ENCODE peak calls at places on chromosomes 4 and X, in nine cellular contexts. L, E, O, J, M, I, V, X and P are unnamed samples.

GRCh38 chr4:55866973-55867574 is 13.6 kb downstream of the EXOC1 start:
- DNase-seq in L (no peak), E (no peak), O (no peak), J (peak), M (peak), I (peak), V (peak), X (no peak), P (no peak)

GRCh38 chr4:153909672-153910071 is 120.8 kb upstream of the SFRP2 start:
- DNase-seq in L (no peak), E (no peak), O (no peak), J (no peak), M (no peak), I (no peak), V (no peak), X (no peak), P (no peak)

GRCh38 chrX:20514358-20514757 is 247.6 kb upstream of the RPS6KA3 start:
- DNase-seq in L (no peak), E (no peak), O (no peak), J (peak), M (peak), I (no peak), V (no peak), X (no peak), P (no peak)

GRCh38 chr4:155530857-155531256 is 135.8 kb upstream of the GUCY1A1 start:
- DNase-seq in L (no peak), E (no peak), O (no peak), J (no peak), M (no peak), I (no peak), V (no peak), X (no peak), P (no peak)

GRCh38 chrX:50913520-50913919 is 3.0 kb downstream of the BMP15 start:
- DNase-seq in L (no peak), E (no peak), O (no peak), J (no peak), M (peak), I (no peak), V (no peak), X (no peak), P (no peak)

GRCh38 chr4:57190651-57191481 is 80.7 kb upstream of the IGFBP7 start:
- DNase-seq in L (no peak), E (no peak), O (no peak), J (peak), M (peak), I (no peak), V (peak), X (no peak), P (no peak)

GRCh38 chr4:166501941-166502382 is 628.9 kb downstream of the TLL1 start:
- DNase-seq in L (no peak), E (no peak), O (no peak), J (peak), M (peak), I (peak), V (peak), X (no peak), P (no peak)

GRCh38 chr4:15725608-15726007 is 22.7 kb downstream of the BST1 start:
- DNase-seq in L (no peak), E (no peak), O (no peak), J (no peak), M (no peak), I (no peak), V (no peak), X (no peak), P (no peak)

GRCh38 chr4:13601060-13601459 is 26.5 kb downstream of the BOD1L1 start:
- DNase-seq in L (no peak), E (no peak), O (no peak), J (no peak), M (no peak), I (no peak), V (no peak), X (no peak), P (no peak)

GRCh38 chrX:19566359-19567141 is 51.2 kb upstream of the MAP3K15 start:
- DNase-seq in L (peak), E (no peak), O (no peak), J (no peak), M (peak), I (peak), V (peak), X (no peak), P (no peak)

GRCh38 chrX:2330910-2331309 is 169.9 kb downstream of the DHRSX start:
- DNase-seq in L (no peak), E (no peak), O (no peak), J (no peak), M (no peak), I (no peak), V (no peak), X (no peak), P (no peak)

GRCh38 chr4:153393397-153393796 is 48.9 kb downstream of the MND1 start:
- DNase-seq in L (peak), E (peak), O (no peak), J (no peak), M (peak), I (no peak), V (no peak), X (peak), P (peak)

GRCh38 chr4:165096776-165097175 is 15.9 kb downstream of the TMEM192 start:
- DNase-seq in L (no peak), E (no peak), O (no peak), J (peak), M (peak), I (no peak), V (peak), X (no peak), P (no peak)

GRCh38 chr4:3437998-3438846 is 3.5 kb upstream of the HGFAC start:
- DNase-seq in L (no peak), E (peak), O (no peak), J (no peak), M (no peak), I (no peak), V (no peak), X (no peak), P (no peak)

GRCh38 chr4:48370260-48371134 is 29.2 kb downstream of the SLAIN2 start:
- DNase-seq in L (no peak), E (no peak), O (no peak), J (no peak), M (no peak), I (no peak), V (peak), X (no peak), P (no peak)

GRCh38 chr4:1856920-1857699 is 1.2 kb upstream of the LETM1 start:
- DNase-seq in L (no peak), E (no peak), O (peak), J (no peak), M (peak), I (no peak), V (no peak), X (peak), P (no peak)

GRCh38 chr4:124736526-124736925 is 24.0 kb upstream of the ANKRD50 start:
- DNase-seq in L (no peak), E (no peak), O (no peak), J (no peak), M (no peak), I (no peak), V (no peak), X (no peak), P (no peak)

GRCh38 chr4:106971586-106971985 is 64.5 kb downstream of the DKK2 start:
- DNase-seq in L (no peak), E (no peak), O (no peak), J (no peak), M (no peak), I (no peak), V (no peak), X (no peak), P (no peak)

GRCh38 chr4:74410272-74410671 is 34.7 kb upstream of the AREG start:
- DNase-seq in L (no peak), E (no peak), O (no peak), J (no peak), M (peak), I (no peak), V (peak), X (no peak), P (no peak)

GRCh38 chr4:110970642-110971041 is 347.8 kb upstream of the PITX2 start:
- DNase-seq in L (peak), E (peak), O (no peak), J (peak), M (peak), I (no peak), V (peak), X (no peak), P (no peak)

GRCh38 chr4:48913346-48913745 is 6.8 kb upstream of the OCIAD2 start:
- DNase-seq in L (peak), E (no peak), O (no peak), J (no peak), M (peak), I (no peak), V (no peak), X (peak), P (no peak)

GRCh38 chr4:37763164-37763444 is 63.4 kb upstream of the PGM2 start:
- DNase-seq in L (no peak), E (no peak), O (no peak), J (no peak), M (no peak), I (no peak), V (no peak), X (no peak), P (no peak)

GRCh38 chrX:2237976-2238375 is 262.8 kb downstream of the DHRSX start:
- DNase-seq in L (no peak), E (no peak), O (no peak), J (no peak), M (no peak), I (no peak), V (no peak), X (peak), P (no peak)

GRCh38 chrX:16307950-16308349 is 140.7 kb downstream of the MAGEB17 start:
- DNase-seq in L (no peak), E (no peak), O (no peak), J (no peak), M (no peak), I (no peak), V (no peak), X (no peak), P (no peak)

GRCh38 chrX:16300831-16301230 is 133.6 kb downstream of the MAGEB17 start:
- DNase-seq in L (no peak), E (no peak), O (no peak), J (no peak), M (no peak), I (no peak), V (no peak), X (no peak), P (no peak)

GRCh38 chrX:16310326-16310725 is 143.0 kb downstream of the MAGEB17 start:
- DNase-seq in L (no peak), E (no peak), O (no peak), J (no peak), M (no peak), I (no peak), V (no peak), X (no peak), P (no peak)

DNA sequence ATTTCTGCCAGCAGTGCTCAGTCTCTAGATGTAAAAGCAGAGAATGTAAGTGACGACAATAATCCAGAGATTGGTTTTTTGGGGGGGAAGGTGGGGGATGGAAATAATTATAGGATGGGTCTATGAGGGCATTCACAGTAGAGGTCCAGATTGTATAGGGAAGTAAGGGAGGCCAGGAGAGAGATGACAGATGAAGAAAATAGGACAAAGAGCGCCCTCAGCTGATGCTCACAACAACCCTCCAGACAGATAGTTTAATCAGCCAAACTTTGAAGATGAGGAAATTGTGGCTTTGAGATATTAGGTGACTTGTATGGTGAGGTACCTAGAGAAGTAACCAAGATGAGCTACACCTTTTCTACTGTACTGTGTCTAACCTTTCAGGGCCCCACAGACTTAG is 137.9 kb downstream of the MAGEB17 start:
- DNase-seq in L (no peak), E (no peak), O (no peak), J (no peak), M (no peak), I (no peak), V (no peak), X (no peak), P (no peak)
- TF ChIP-seq CTCF in L (no peak), E (no peak), O (no peak), J (no peak), M (no peak), I (no peak), V (peak), X (no peak), P (no peak)

GRCh38 chrX:96971812-96972211 is 88.1 kb downstream of the RPA4 start:
- DNase-seq in L (no peak), E (no peak), O (no peak), J (no peak), M (no peak), I (no peak), V (peak), X (no peak), P (no peak)
- H3K4me3 ChIP-seq in L (no peak), E (no peak), O (no peak), J (no peak), M (no peak), I (no peak), V (no peak), X (no peak), P (no peak)

GRCh38 chr4:123315617-123316016 is 81.0 kb upstream of the SPRY1 start:
- DNase-seq in L (no peak), E (no peak), O (no peak), J (no peak), M (no peak), I (no peak), V (no peak), X (no peak), P (no peak)

GRCh38 chr4:123317211-123317610 is 79.4 kb upstream of the SPRY1 start:
- DNase-seq in L (no peak), E (no peak), O (no peak), J (no peak), M (no peak), I (no peak), V (no peak), X (no peak), P (no peak)

GRCh38 chr4:123308667-123309066 is 87.9 kb upstream of the SPRY1 start:
- DNase-seq in L (no peak), E (no peak), O (no peak), J (no peak), M (no peak), I (no peak), V (no peak), X (no peak), P (no peak)

DNA sequence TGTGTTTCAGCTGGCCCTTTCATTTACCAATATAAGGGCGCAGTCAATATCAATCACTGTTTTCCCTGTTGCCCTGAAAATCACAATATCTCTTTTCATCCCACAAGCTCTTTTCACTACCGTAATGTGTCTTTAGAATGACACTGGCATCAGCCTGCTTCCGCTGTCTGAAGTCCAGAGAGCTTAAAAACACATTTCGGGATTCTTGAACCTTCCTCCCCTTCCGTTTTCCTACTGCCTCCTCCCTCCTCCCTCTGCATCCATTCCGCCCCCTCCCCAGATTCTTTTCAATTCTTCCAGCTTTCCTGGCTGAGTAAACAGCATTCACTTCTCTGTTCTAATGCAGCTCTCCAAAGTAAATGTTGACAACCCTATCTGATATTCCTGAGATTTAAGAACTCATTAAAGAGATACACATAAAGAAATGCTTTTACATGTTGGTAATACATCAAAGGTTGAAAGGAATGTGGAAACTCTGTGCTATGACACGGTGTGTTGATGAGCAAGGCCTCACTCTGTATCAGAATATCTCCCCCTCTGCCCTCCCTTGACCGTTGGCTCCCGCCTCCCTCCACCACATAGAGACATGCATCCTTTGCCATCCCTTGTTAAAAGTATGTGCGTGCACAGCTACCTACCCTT is 83.5 kb upstream of the SPRY1 start:
- DNase-seq in L (no peak), E (no peak), O (no peak), J (no peak), M (no peak), I (no peak), V (peak), X (no peak), P (no peak)
- TF ChIP-seq CTCF in L (no peak), E (no peak), O (no peak), J (no peak), M (no peak), I (no peak), V (no peak), X (no peak), P (no peak)

GRCh38 chrX:330726-331144 is 12.1 kb upstream of the GTPBP6 start:
- DNase-seq in L (no peak), E (peak), O (peak), J (no peak), M (no peak), I (no peak), V (no peak), X (peak), P (no peak)
- H3K4me3 ChIP-seq in L (no peak), E (peak), O (no peak), J (no peak), M (no peak), I (no peak), V (peak), X (peak), P (no peak)

GRCh38 chrX:57752866-57753265 is 72.8 kb upstream of the NLRP2B start:
- DNase-seq in L (no peak), E (no peak), O (no peak), J (no peak), M (no peak), I (no peak), V (peak), X (no peak), P (no peak)
- TF ChIP-seq CTCF in L (no peak), E (no peak), O (no peak), J (no peak), M (no peak), I (no peak), V (peak), X (no peak), P (no peak)

GRCh38 chr4:7786040-7786439 is 153.6 kb downstream of the AFAP1 start:
- DNase-seq in L (no peak), E (no peak), O (no peak), J (no peak), M (no peak), I (no peak), V (no peak), X (peak), P (no peak)

GRCh38 chr4:7787681-7788141 is 151.9 kb downstream of the AFAP1 start:
- DNase-seq in L (no peak), E (no peak), O (no peak), J (no peak), M (no peak), I (no peak), V (no peak), X (peak), P (no peak)

GRCh38 chr4:7788193-7788592 is 151.5 kb downstream of the AFAP1 start:
- DNase-seq in L (no peak), E (no peak), O (no peak), J (no peak), M (no peak), I (no peak), V (peak), X (peak), P (peak)

GRCh38 chr4:7786517-7786916 is 153.1 kb downstream of the AFAP1 start:
- DNase-seq in L (no peak), E (no peak), O (no peak), J (no peak), M (no peak), I (no peak), V (no peak), X (peak), P (no peak)

GRCh38 chr4:7787067-7787466 is 152.6 kb downstream of the AFAP1 start:
- DNase-seq in L (no peak), E (no peak), O (no peak), J (no peak), M (no peak), I (no peak), V (no peak), X (peak), P (no peak)
- H3K4me3 ChIP-seq in L (no peak), E (no peak), O (no peak), J (no peak), M (no peak), I (no peak), V (no peak), X (no peak), P (no peak)

GRCh38 chr4:10179957-10180602 is 63.5 kb upstream of the WDR1 start:
- DNase-seq in L (no peak), E (no peak), O (no peak), J (no peak), M (peak), I (no peak), V (no peak), X (no peak), P (no peak)
- TF ChIP-seq CTCF in L (no peak), E (no peak), O (no peak), J (no peak), M (no peak), I (no peak), V (no peak), X (no peak), P (no peak)